ENCODE peak calls at places on chromosomes 13 and 19, in eight cellular contexts. V, G, D, Z, L, Y, O and H are unnamed samples.

GRCh38 chr19:6521718-6522646 is 8.8 kb upstream of the TNFSF9 start:
- DNase-seq in O (no peak), V (no peak), D (peak; percentile 58), Z (peak; percentile 61), Y (peak; percentile 46), G (no peak), L (no peak), H (no peak)

GRCh38 chr13:110015253-110015652 is 228.9 kb upstream of the IRS2 start:
- DNase-seq in V (no peak), O (no peak), D (no peak), Y (peak; percentile 71), Z (no peak), L (no peak), G (no peak), H (no peak)

GRCh38 chr13:68851026-68851425 is 1256.6 kb upstream of the ATXN8OS start:
- DNase-seq in V (no peak), O (no peak), D (no peak), G (no peak), Y (no peak), L (no peak), Z (no peak), H (no peak)

GRCh38 chr19:52896431-52897148 is 845 bp downstream of the ZNF320 start:
- DNase-seq in D (peak; percentile 53), L (no peak), Z (peak; percentile 73), V (peak; percentile 57), O (no peak), Y (peak; percentile 57), G (peak; percentile 33), H (no peak)

GRCh38 chr19:48194041-48194871 is 23.8 kb downstream of the ZSWIM9 start:
- DNase-seq in Y (no peak), D (no peak), L (no peak), V (peak; percentile 79), O (no peak), Z (no peak), G (no peak), H (no peak)

GRCh38 chr19:38264486-38265212 is at the start of gene SPINT2:
- DNase-seq in D (no peak), O (no peak), G (no peak), L (peak; percentile 84), Z (no peak), Y (no peak), V (peak; percentile 98), H (no peak)

GRCh38 chr13:36763322-36763721 is 55.7 kb upstream of the RFXAP start:
- DNase-seq in V (no peak), Z (no peak), L (no peak), O (no peak), G (no peak), D (no peak), Y (no peak), H (no peak)

GRCh38 chr13:38685974-38686571 is 804 bp upstream of the FREM2 start:
- DNase-seq in Y (no peak), V (no peak), G (no peak), D (peak; percentile 40), Z (no peak), O (no peak), L (no peak), H (no peak)

GRCh38 chr13:52849727-52850395 is 1.4 kb upstream of the PCDH8 start:
- DNase-seq in Y (no peak), D (no peak), L (no peak), Z (no peak), O (no peak), V (peak; percentile 55), G (no peak), H (no peak)

GRCh38 chr13:97002581-97002980 is 8.3 kb upstream of the OXGR1 start:
- DNase-seq in Y (no peak), V (no peak), D (no peak), O (no peak), Z (no peak), G (no peak), L (no peak), H (no peak)

GRCh38 chr13:44191504-44192171 is 182.0 kb upstream of the SERP2 start:
- DNase-seq in L (no peak), V (no peak), Z (peak; percentile 42), G (peak; percentile 22), D (peak; percentile 65), Y (peak; percentile 43), O (no peak), H (no peak)

GRCh38 chr19:55373993-55374757 is 2.5 kb upstream of the TMEM190 start:
- DNase-seq in Z (no peak), V (no peak), L (peak; percentile 75), D (no peak), Y (no peak), O (no peak), G (no peak), H (no peak)

GRCh38 chr13:106533940-106534843 is 1.3 kb downstream of the EFNB2 start:
- DNase-seq in G (peak; percentile 28), D (peak; percentile 54), V (peak; percentile 72), O (no peak), L (no peak), Z (peak; percentile 63), Y (peak; percentile 53), H (peak; percentile 78)

GRCh38 chr13:107441279-107441678 is 774.1 kb downstream of the LIG4 start:
- DNase-seq in Y (no peak), D (no peak), Z (no peak), G (no peak), O (no peak), V (no peak), L (no peak), H (no peak)

DNA sequence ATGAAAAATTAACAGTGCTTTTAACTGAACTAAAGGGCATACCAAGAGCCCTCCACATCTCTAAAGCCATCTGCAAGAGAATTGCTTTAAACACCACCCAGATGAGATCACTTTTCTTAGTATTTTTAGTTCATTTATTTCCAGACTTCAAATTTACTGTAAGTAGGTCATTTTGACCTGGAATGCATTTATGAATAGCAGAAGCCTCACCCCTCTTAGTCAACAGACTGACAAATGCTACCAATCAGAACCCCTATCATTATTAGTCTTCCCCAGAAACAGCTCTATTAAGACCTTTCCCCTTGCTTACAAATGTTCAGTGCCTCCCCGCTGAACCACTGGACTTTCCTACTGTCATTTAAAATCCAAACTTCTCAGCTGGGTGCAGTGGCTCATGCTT is 27.3 kb downstream of the RUBCNL start:
- DNase-seq in Y (no peak), L (no peak), Z (no peak), G (no peak), V (no peak), O (no peak), D (no peak), H (no peak)
- TF ChIP-seq EP300 in Y (no peak), L (no peak), Z (no peak), G (no peak), V (no peak), O (no peak), D (no peak), H (no peak)

GRCh38 chr13:24271231-24271610 is 38.2 kb upstream of the C1QTNF9 start:
- DNase-seq in G (no peak), L (no peak), O (no peak), Z (no peak), V (no peak), D (no peak), Y (no peak), H (no peak)

GRCh38 chr13:24269803-24270202 is 39.6 kb upstream of the C1QTNF9 start:
- DNase-seq in Z (no peak), O (no peak), L (no peak), V (no peak), D (no peak), Y (no peak), G (no peak), H (no peak)

GRCh38 chr13:24272452-24273161 is 36.8 kb upstream of the C1QTNF9 start:
- DNase-seq in L (no peak), G (peak; percentile 44), Y (no peak), Z (no peak), D (peak; percentile 67), V (no peak), O (no peak), H (no peak)

GRCh38 chr13:24271611-24272451 is 37.5 kb upstream of the C1QTNF9 start:
- DNase-seq in O (no peak), L (no peak), Z (peak; percentile 72), D (peak; percentile 80), V (no peak), G (peak; percentile 85), Y (peak; percentile 70), H (peak; percentile 84)

DNA sequence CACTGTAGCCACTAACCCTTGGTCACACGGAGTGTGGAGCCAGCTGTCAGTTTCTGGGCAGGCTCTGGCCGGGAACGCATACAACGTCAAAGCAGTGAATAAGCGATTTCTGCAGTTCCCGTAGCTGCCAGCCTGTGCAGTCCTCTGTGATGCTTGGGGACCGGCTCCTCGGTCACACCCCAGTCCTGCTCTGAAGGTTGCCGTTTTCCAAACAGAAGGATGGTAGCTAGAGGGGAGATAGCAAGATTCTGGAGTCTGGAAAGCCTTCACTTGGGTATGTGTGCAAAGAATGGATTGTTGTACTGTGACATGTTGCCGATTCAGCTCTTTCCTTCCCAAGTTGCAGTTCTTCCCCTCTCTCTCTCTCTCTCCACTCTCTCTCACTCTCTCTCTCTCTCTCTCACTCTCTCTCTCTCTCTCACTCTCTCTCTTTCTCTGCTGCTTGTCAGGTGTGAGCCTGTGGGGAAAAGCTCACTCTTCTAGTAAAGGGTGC is 38.7 kb upstream of the C1QTNF9 start:
- DNase-seq in Z (peak; percentile 62), Y (peak; percentile 61), V (no peak), G (peak; percentile 55), L (no peak), O (peak; percentile 35), D (peak; percentile 90), H (peak; percentile 79)
- TF ChIP-seq POLR2A in Z (peak; percentile 36), Y (no peak), V (no peak), G (peak; percentile 20), L (no peak), O (no peak), D (peak; percentile 41), H (no peak)

DNA sequence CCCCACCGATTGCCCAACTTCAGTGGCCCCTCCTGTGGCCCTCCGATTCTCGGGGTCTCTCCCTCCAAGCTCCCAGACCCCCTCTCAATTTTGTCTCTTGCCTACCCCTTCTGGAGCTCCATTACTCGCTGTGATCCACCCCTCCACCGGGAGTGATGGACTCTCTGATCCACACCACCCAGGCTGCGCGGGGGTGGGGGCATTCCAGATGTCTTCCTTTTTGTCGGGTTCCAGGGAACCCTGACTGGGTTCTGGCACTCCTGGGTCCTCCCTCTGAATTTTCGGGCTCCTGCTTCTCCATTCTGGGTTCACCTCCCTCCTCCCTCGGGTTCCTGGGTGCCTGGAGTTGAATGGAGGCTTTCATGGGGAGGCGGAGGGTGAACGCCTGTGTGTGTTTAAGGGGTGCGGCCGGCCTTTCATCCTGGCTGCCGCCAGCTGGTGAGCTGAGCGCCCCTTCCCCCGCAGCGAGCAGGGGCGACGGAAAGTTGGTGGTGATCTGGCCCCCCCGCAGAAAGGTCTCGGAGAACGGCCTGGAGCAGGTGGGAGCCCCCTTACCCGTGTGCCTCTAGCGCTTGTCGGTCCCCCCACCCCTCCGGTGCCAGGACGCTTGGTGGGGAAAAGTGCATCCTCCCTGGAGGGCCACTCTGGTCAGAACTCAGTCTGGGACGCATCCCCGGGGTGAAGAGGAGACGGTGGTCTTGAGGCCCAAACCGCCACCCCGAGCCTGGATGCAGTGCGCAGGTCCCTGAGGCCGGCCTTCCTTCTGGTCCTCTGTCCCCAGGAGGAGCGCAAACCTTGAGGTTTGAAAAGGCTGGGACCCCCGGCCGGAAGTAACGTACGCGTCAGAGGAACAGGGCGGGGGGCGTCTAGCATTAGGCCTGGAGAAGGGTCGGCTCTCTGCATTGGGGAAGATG is 1.6 kb downstream of the MISP3 start:
- DNase-seq in L (no peak), Z (peak; percentile 78), Y (peak; percentile 66), G (no peak), D (no peak), V (peak; percentile 64), O (no peak), H (peak; percentile 77)
- TF ChIP-seq EP300 in L (no peak), Z (no peak), Y (no peak), G (no peak), D (no peak), V (no peak), O (no peak), H (no peak)

GRCh38 chr13:58134012-58134411 is 502.5 kb downstream of the PCDH17 start:
- DNase-seq in L (no peak), V (no peak), G (no peak), Z (no peak), O (no peak), D (no peak), Y (no peak), H (no peak)

GRCh38 chr13:58134525-58134924 is 503.0 kb downstream of the PCDH17 start:
- DNase-seq in O (no peak), G (no peak), D (no peak), V (no peak), L (no peak), Y (no peak), Z (no peak), H (no peak)
- TF ChIP-seq POLR2A in O (no peak), G (no peak), D (no peak), V (no peak), L (no peak), Y (no peak), Z (no peak), H (no peak)